ENCODE peak calls at places on chromosome 16, in six cellular contexts. V is fibroblast of lung, H is IMR-90, R is mesendoderm, U is HCT116, I is colonic mucosa. Y is an unnamed sample.

GRCh38 chr16:19804538-19805323 is 79.9 kb downstream of the GPRC5B start:
- DNase-seq in V (no peak), H (no peak), R (peak; percentile 84), U (no peak), I (peak; percentile 48), Y (no peak)

GRCh38 chr16:57626420-57627170 is 1.8 kb upstream of the ADGRG1 start:
- DNase-seq in V (no peak), H (no peak), R (no peak), U (no peak), I (no peak), Y (no peak)

GRCh38 chr16:28873543-28874201 is 4.6 kb upstream of the ATP2A1 start:
- DNase-seq in V (no peak), H (no peak), R (no peak), U (no peak), I (no peak), Y (peak; percentile 38)

GRCh38 chr16:81632392-81633146 is 146.5 kb upstream of the PLCG2 start:
- DNase-seq in V (peak; percentile 89), H (peak; percentile 94), R (no peak), U (peak; percentile 93), I (peak; percentile 37), Y (peak; percentile 61)

GRCh38 chr16:87924041-87924851 is 12.1 kb downstream of the CA5A start:
- DNase-seq in V (no peak), H (no peak), R (no peak), U (no peak), I (no peak), Y (no peak)

GRCh38 chr16:79169239-79169638 is 431.3 kb downstream of the MAF start:
- DNase-seq in V (no peak), H (no peak), R (peak; percentile 95), U (no peak), I (no peak), Y (no peak)

GRCh38 chr16:56989988-56990387 is 631 bp downstream of the NLRC5 start:
- DNase-seq in V (no peak), H (no peak), R (no peak), U (no peak), I (no peak), Y (no peak)

GRCh38 chr16:21162661-21163151 is 4.2 kb downstream of the LDAF1 start:
- DNase-seq in V (peak; percentile 65), H (peak; percentile 35), R (no peak), U (no peak), I (no peak), Y (no peak)

GRCh38 chr16:533391-534088 is 6.0 kb downstream of the CAPN15 start:
- DNase-seq in V (no peak), H (no peak), R (no peak), U (no peak), I (peak; percentile 89), Y (no peak)
- H3K4me3 ChIP-seq in V (no peak overlapping the region), H (no peak overlapping the region), R (no peak overlapping the region), U (no peak overlapping the region), I (peak overlapping the region; percentile 23), Y (no peak overlapping the region)

GRCh38 chr16:54632821-54633220 is 297.8 kb upstream of the IRX5 start:
- DNase-seq in V (no peak), H (no peak), R (no peak), U (no peak), I (no peak), Y (no peak)

GRCh38 chr16:54632322-54632721 is 298.3 kb upstream of the IRX5 start:
- DNase-seq in V (no peak), H (no peak), R (no peak), U (no peak), I (no peak), Y (no peak)

GRCh38 chr16:54630284-54630967 is 300.2 kb upstream of the IRX5 start:
- DNase-seq in V (peak; percentile 1), H (no peak), R (no peak), U (no peak), I (no peak), Y (no peak)

GRCh38 chr16:54627616-54628015 is 303.0 kb upstream of the IRX5 start:
- DNase-seq in V (no peak), H (no peak), R (no peak), U (no peak), I (no peak), Y (no peak)

DNA sequence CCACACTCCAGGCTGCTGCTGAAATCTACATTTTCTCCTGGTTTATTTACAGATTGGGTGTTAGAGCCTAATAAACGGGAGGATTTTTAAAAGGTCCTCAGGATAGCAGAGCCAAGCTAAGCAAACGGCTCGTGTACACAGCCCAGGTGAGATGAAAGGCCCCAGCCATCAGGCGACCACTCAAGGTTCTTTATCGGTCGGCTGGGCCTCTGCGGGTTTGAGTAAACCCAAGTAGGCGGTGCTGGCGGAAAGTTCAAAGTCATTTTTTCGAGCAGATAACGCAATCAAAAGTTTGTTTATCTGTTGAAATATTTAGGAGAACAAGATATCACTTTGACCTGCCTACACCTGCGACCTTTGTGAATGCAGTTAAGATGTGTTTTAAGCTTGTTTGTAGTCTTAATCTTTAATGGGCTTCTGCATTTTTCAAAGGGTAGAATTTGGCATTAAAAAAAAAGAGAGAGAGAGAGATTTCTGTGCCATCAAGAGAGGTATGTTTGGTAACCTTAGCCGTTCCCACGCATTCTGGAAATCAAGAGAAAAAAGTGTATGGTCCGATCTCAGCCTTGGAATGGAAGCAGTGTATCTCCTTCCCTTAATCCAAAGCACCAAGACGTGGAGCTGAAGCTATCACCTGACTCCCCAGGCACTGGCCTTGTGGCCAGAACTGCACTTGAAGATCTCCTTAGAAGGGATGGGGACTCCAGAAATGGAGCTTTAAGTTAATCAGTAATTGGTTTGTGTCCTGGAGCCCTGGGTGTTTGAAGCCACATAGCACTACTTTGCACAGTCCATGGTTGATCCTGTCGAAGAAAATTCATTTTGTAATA is 301.7 kb upstream of the IRX5 start:
- DNase-seq in V (no peak), H (no peak), R (no peak), U (no peak), I (no peak), Y (no peak)
- H3K9ac ChIP-seq in V (no peak overlapping the region), H (no peak overlapping the region), R (no peak overlapping the region), U (no peak overlapping the region), I (no peak overlapping the region), Y (no peak overlapping the region)

GRCh38 chr16:44655-45054 is 8.8 kb downstream of the POLR3K start:
- DNase-seq in V (no peak), H (no peak), R (no peak), U (no peak), I (no peak), Y (no peak)
- H3K4me1 ChIP-seq in V (no peaks in the 10 kb centered on the region), H (peaks cover 5% of the 10 kb centered on the region), R (no peaks in the 10 kb centered on the region), U (no peaks in the 10 kb centered on the region), I (no peaks in the 10 kb centered on the region), Y (peaks cover 4% of the 10 kb centered on the region)

GRCh38 chr16:31472559-31473203 is 729 bp downstream of the TGFB1I1 start:
- DNase-seq in V (peak; percentile 94), H (peak; percentile 88), R (peak; percentile 88), U (peak; percentile 90), I (peak; percentile 92), Y (peak; percentile 89)
- H3K4me3 ChIP-seq in V (peak overlapping the region; percentile 76), H (peak overlapping the region; percentile 87), R (peak overlapping the region; percentile 64), U (peak overlapping the region; percentile 66), I (peak overlapping the region; percentile 37), Y (peak overlapping the region; percentile 87)

GRCh38 chr16:89334461-89334860 is 117.0 kb downstream of the ZNF778 start:
- DNase-seq in V (no peak), H (no peak), R (no peak), U (no peak), I (no peak), Y (no peak)
- H3K9ac ChIP-seq in V (peak overlapping the region; percentile 47), H (peak overlapping the region; percentile 21), R (no peak overlapping the region), U (peak overlapping the region; percentile 14), I (no peak overlapping the region), Y (peak overlapping the region; percentile 31)

GRCh38 chr16:68473358-68474064 is 25.2 kb upstream of the SMPD3 start:
- DNase-seq in V (no peak), H (no peak), R (no peak), U (no peak), I (no peak), Y (no peak)
- H3K4me1 ChIP-seq in V (no peaks in the 10 kb centered on the region), H (no peaks in the 10 kb centered on the region), R (no peaks in the 10 kb centered on the region), U (peaks cover 12% of the 10 kb centered on the region), I (peaks cover 7% of the 10 kb centered on the region), Y (peaks cover 5% of the 10 kb centered on the region)

DNA sequence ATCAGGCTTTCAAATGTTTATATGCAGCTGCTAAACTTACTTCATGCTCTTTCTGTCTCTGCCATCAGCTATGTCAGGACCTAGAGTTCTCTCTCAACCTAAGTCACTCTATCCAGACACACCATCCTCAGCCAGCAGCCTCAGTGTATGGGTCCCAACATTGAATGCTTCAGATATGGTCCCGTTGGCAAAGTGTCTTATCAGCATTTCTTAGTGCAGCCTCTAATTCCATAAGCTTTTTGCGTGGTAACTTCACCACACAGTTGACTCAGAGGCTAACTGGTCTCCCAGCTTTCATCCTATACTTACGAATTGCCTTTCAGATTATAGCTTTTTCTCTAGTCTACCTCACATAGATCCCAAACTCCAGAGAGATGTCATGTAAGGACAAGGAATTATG is 402.9 kb upstream of the EEF2KMT start:
- DNase-seq in V (no peak), H (no peak), R (no peak), U (no peak), I (no peak), Y (no peak)
- H3K4me3 ChIP-seq in V (no peak overlapping the region), H (no peak overlapping the region), R (no peak overlapping the region), U (no peak overlapping the region), I (no peak overlapping the region), Y (no peak overlapping the region)

DNA sequence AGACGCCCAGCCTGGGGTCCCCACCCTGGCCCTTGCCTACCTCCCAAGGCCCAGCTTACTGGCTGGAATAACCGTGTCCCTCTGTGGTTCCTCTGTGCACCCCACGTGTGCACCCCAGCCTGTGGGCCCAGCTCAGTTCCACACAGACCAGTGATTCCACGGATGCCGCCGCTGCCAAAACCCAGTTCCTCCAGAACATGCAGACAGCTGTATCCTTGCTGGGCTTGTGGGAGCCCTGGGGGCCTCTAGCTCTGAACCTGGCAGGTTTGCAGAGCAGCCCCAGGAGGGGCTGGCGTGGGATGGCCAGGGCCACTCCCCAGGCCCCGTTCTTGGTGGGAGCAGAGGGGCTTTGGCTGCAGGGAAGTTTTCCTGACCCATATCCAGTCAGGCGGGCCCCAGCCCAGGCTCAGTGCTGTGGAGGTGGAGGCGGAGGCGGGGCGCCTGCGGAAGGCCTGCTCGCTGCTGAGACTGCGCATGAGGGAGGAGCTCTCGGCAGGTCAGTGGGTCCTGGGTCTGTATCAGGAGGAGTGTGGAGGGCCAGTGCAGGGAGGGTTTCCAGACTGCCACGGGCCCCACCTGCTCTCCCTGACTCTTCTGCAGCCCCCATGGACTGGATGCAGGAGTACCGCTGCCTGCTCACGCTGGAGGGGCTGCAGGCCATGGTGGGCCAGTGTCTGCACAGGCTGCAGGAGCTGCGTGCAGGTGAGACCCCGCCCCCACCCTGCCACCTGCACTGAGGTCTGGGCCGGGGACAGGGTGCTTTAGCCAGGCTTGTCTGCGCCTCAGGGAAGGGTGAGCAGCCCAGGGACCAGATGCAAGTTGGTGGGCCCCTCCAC is 2.3 kb downstream of the TEDC2 start:
- DNase-seq in V (no peak), H (no peak), R (no peak), U (no peak), I (no peak), Y (no peak)
- H3K9ac ChIP-seq in V (no peak overlapping the region), H (no peak overlapping the region), R (no peak overlapping the region), U (no peak overlapping the region), I (no peak overlapping the region), Y (no peak overlapping the region)

DNA sequence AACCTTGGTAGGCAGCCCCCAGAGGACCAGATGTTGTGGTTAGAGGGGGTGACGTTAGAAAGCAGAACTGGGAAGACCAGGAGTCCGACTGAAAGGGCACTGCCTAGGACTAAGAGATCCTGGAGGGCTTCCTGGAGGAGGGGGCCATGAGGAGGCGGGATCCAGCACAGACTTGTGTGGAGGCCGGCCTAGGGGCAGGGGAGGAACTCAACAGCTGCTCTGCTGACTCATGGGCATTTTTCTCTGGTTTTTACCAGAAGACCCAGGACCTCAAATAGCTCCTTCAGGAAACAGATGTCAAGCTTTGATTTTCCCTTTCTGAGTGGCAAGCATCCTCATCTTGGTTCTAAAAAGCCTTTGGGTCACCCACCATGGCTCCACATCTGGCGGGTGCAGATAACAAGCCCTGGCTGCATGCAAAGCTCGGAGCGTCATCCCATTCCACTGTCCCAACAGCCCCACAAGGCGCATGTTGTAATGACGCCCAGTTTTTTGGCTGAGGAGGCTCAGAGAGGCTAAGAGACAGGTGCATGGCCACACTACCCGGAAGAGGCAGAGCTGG is 29.0 kb downstream of the IL21R start:
- DNase-seq in V (peak; percentile 25), H (peak; percentile 52), R (peak; percentile 21), U (no peak), I (peak; percentile 15), Y (no peak)
- H3K4me1 ChIP-seq in V (peaks cover 6% of the 10 kb centered on the region), H (peaks cover 8% of the 10 kb centered on the region), R (peaks cover 2% of the 10 kb centered on the region), U (peaks cover 25% of the 10 kb centered on the region), I (no peaks in the 10 kb centered on the region), Y (peaks cover 14% of the 10 kb centered on the region)